ENCODE peak calls at places on chromosomes 1 and 21, in four cellular contexts. B, V, M and O are unnamed samples.

GRCh38 chr1:156581661-156582387 is 2.3 kb downstream of the TTC24 start:
- DNase-seq in B (no peak), M (no peak), V (no peak), O (no peak)

GRCh38 chr21:34915364-34915834 is 133.7 kb downstream of the RUNX1 start:
- DNase-seq in V (no peak), B (no peak), M (no peak), O (no peak)

GRCh38 chr1:43382027-43382771 is 7.4 kb downstream of the MED8 start:
- DNase-seq in B (no peak), M (no peak), V (no peak), O (no peak)

GRCh38 chr1:167420510-167420909 is 97.8 kb downstream of the CD247 start:
- DNase-seq in M (no peak), B (no peak), V (no peak), O (no peak)

GRCh38 chr1:67880056-67880601 is 46.9 kb upstream of the GNG12 start:
- DNase-seq in B (no peak), M (no peak), V (no peak), O (no peak)

GRCh38 chr1:119595606-119596005 is 52.5 kb downstream of the ZNF697 start:
- DNase-seq in B (no peak), V (no peak), M (no peak), O (no peak)

GRCh38 chr1:5390497-5390896 is 601.7 kb downstream of the NPHP4 start:
- DNase-seq in V (no peak), M (no peak), B (no peak), O (no peak)

GRCh38 chr1:240093120-240093961 is 1.7 kb downstream of the FMN2 start:
- DNase-seq in V (peak), B (peak), M (no peak), O (no peak)

GRCh38 chr1:145986551-145986950 is 9.8 kb downstream of the TXNIP start:
- DNase-seq in B (no peak), M (no peak), V (no peak), O (no peak)

GRCh38 chr1:59020151-59020997 is 236.5 kb upstream of the JUN start:
- DNase-seq in V (peak), B (no peak), M (peak), O (no peak)

GRCh38 chr1:209190591-209191241 is 392.8 kb upstream of the CAMK1G start:
- DNase-seq in V (peak), B (peak), M (no peak), O (no peak)

GRCh38 chr1:175154595-175155472 is 37.7 kb downstream of the KIAA0040 start:
- DNase-seq in M (peak), V (peak), B (peak), O (no peak)

GRCh38 chr1:212915245-212916091 is 34.9 kb upstream of the VASH2 start:
- DNase-seq in V (no peak), B (no peak), M (no peak), O (no peak)

GRCh38 chr1:76176020-76176419 is 101.5 kb downstream of the ST6GALNAC3 start:
- DNase-seq in M (no peak), V (no peak), B (no peak), O (no peak)

GRCh38 chr1:20184997-20185833 is 681 bp upstream of the UBXN10 start:
- DNase-seq in M (no peak), B (no peak), V (no peak), O (no peak)

GRCh38 chr21:29181799-29182470 is 51.5 kb downstream of the MAP3K7CL start:
- DNase-seq in M (no peak), B (no peak), V (peak), O (no peak)

GRCh38 chr1:67832737-67833594 is at the start of gene GNG12:
- DNase-seq in V (peak), M (peak), B (peak), O (peak)

GRCh38 chr1:1510912-1511532 is 940 bp upstream of the ATAD3A start:
- DNase-seq in V (no peak), B (no peak), M (no peak), O (no peak)

GRCh38 chr1:57337623-57338022 is 86.2 kb downstream of the DAB1 start:
- DNase-seq in B (no peak), V (no peak), M (no peak), O (no peak)

GRCh38 chr1:247433922-247434476 is 18.0 kb downstream of the NLRP3 start:
- DNase-seq in B (no peak), V (no peak), M (no peak), O (no peak)

GRCh38 chr1:7409278-7409677 is 361.8 kb upstream of the VAMP3 start:
- DNase-seq in V (peak), B (no peak), M (peak), O (no peak)

GRCh38 chr1:117857434-117857833 is 72.0 kb downstream of the GDAP2 start:
- DNase-seq in V (no peak), M (no peak), B (no peak), O (no peak)

GRCh38 chr1:172431721-172432192 is 11.3 kb downstream of the C1orf105 start:
- DNase-seq in M (peak), V (peak), B (no peak), O (no peak)

GRCh38 chr1:218425647-218426342 is 80.7 kb downstream of the TGFB2 start:
- DNase-seq in B (no peak), M (no peak), V (no peak), O (no peak)

GRCh38 chr1:172630060-172630818 is 28.7 kb upstream of the FASLG start:
- DNase-seq in V (no peak), M (no peak), B (no peak), O (no peak)

GRCh38 chr21:41769933-41770332 is 3.1 kb upstream of the RIPK4 start:
- DNase-seq in V (peak), M (no peak), B (no peak), O (no peak)